ENCODE peak calls at places on chromosomes 7 and 10, in four cellular contexts. G, X, D and N are unnamed samples.
A peak's percentile ranks its signal among the peaks of the same experiment; 100 is the strongest.

GRCh38 chr7:142481548-142481947 is 223.7 kb upstream of the PRSS58 start:
- DNase-seq in G (no peak), X (no peak), D (no peak), N (no peak)

GRCh38 chr10:70907619-70908425 is 19.5 kb upstream of the PCBD1 start:
- DNase-seq in G (no peak), X (no peak), D (no peak), N (no peak)

GRCh38 chr10:69089638-69090599 is 2.0 kb downstream of the SRGN start:
- DNase-seq in G (peak; percentile 65), X (no peak), D (no peak), N (no peak)

GRCh38 chr7:105808209-105808608 is 68.2 kb downstream of the ATXN7L1 start:
- DNase-seq in G (no peak), X (no peak), D (no peak), N (no peak)

GRCh38 chr10:100508691-100509150 is 10.9 kb downstream of the SEC31B start:
- DNase-seq in G (no peak), X (peak; percentile 60), D (no peak), N (no peak)

GRCh38 chr7:99499713-99500636 is at the start of gene ZNF394:
- DNase-seq in G (peak; percentile 62), X (peak; percentile 85), D (peak; percentile 80), N (peak; percentile 84)

GRCh38 chr10:6766061-6766460 is 186.0 kb upstream of the PRKCQ start:
- DNase-seq in G (no peak), X (no peak), D (no peak), N (no peak)

GRCh38 chr7:13179011-13179574 is 491.7 kb downstream of the ARL4A start:
- DNase-seq in G (no peak), X (no peak), D (no peak), N (no peak)

GRCh38 chr10:102656791-102657371 is 12.6 kb downstream of the TRIM8 start:
- DNase-seq in G (no peak), X (no peak), D (no peak), N (no peak)

GRCh38 chr10:17454801-17455520 is 566 bp upstream of the ST8SIA6 start:
- DNase-seq in G (no peak), X (peak; percentile 75), D (no peak), N (no peak)

GRCh38 chr7:47439181-47439667 is 142.7 kb downstream of the TNS3 start:
- DNase-seq in G (no peak), X (no peak), D (no peak), N (no peak)

GRCh38 chr7:97313900-97314299 is 196.4 kb downstream of the SDHAF3 start:
- DNase-seq in G (no peak), X (no peak), D (no peak), N (no peak)

GRCh38 chr7:45976485-45976856 is 55.4 kb upstream of the IGFBP3 start:
- DNase-seq in G (no peak), X (no peak), D (no peak), N (no peak)

GRCh38 chr10:103466734-103467133 is 8.0 kb upstream of the CALHM1 start:
- DNase-seq in G (no peak), X (no peak), D (no peak), N (no peak)

GRCh38 chr7:155918720-155919399 is 106.6 kb upstream of the SHH start:
- DNase-seq in G (no peak), X (no peak), D (no peak), N (no peak)

GRCh38 chr10:93926613-93927012 is 32.8 kb downstream of the SLC35G1 start:
- DNase-seq in G (no peak), X (no peak), D (no peak), N (no peak)

GRCh38 chr7:50812847-50813475 is 30.3 kb upstream of the GRB10 start:
- DNase-seq in G (no peak), X (no peak), D (no peak), N (no peak)

GRCh38 chr7:55072251-55072650 is 53.4 kb downstream of the EGFR start:
- DNase-seq in G (no peak), X (no peak), D (no peak), N (no peak)

GRCh38 chr10:119620241-119620753 is 23.5 kb upstream of the TIAL1 start:
- DNase-seq in G (no peak), X (no peak), D (no peak), N (no peak)

GRCh38 chr7:155713382-155713781 is 68.9 kb downstream of the RBM33 start:
- DNase-seq in G (no peak), X (no peak), D (no peak), N (no peak)

GRCh38 chr10:31759124-31759798 is 169.4 kb downstream of the ARHGAP12 start:
- DNase-seq in G (no peak), X (peak; percentile 16), D (peak; percentile 39), N (peak; percentile 42)

GRCh38 chr10:88076027-88076880 is 212.8 kb downstream of the PTEN start:
- DNase-seq in G (no peak), X (no peak), D (no peak), N (no peak)

GRCh38 chr10:97676770-97677581 is 10.1 kb downstream of the AVPI1 start:
- DNase-seq in G (no peak), X (peak; percentile 55), D (peak; percentile 66), N (peak; percentile 54)

GRCh38 chr7:104772405-104772821 is 241.6 kb upstream of the KMT2E start:
- DNase-seq in G (no peak), X (no peak), D (no peak), N (no peak)

GRCh38 chr10:97319671-97320479 is 804 bp downstream of the FRAT1 start:
- DNase-seq in G (no peak), X (peak; percentile 43), D (no peak), N (no peak)

GRCh38 chr7:39400836-39401235 is 165.4 kb upstream of the YAE1 start:
- DNase-seq in G (no peak), X (no peak), D (no peak), N (no peak)
- TF ChIP-seq POLR2A in G (no peak), X (no peak), D (no peak), N (no peak)

GRCh38 chr10:30075487-30075886 is 16.1 kb upstream of the JCAD start:
- DNase-seq in G (no peak), X (no peak), D (no peak), N (no peak)

GRCh38 chr10:30079423-30079822 is 20.0 kb upstream of the JCAD start:
- DNase-seq in G (no peak), X (peak; percentile 41), D (no peak), N (no peak)

GRCh38 chr10:30083934-30084333 is 24.5 kb upstream of the JCAD start:
- DNase-seq in G (no peak), X (no peak), D (no peak), N (no peak)

GRCh38 chr10:30080161-30080560 is 20.8 kb upstream of the JCAD start:
- DNase-seq in G (no peak), X (no peak), D (no peak), N (no peak)

GRCh38 chr10:30081182-30081581 is 21.8 kb upstream of the JCAD start:
- DNase-seq in G (no peak), X (no peak), D (no peak), N (no peak)
- TF ChIP-seq TAF1 in G (no peak), X (no peak), D (no peak), N (no peak)

GRCh38 chr10:35210961-35211360 is 84.3 kb downstream of the CREM start:
- DNase-seq in G (no peak), X (no peak), D (no peak), N (no peak)

GRCh38 chr10:35206274-35206673 is 79.6 kb downstream of the CREM start:
- DNase-seq in G (no peak), X (no peak), D (no peak), N (no peak)

GRCh38 chr10:35211390-35211789 is 84.7 kb downstream of the CREM start:
- DNase-seq in G (no peak), X (no peak), D (no peak), N (no peak)

GRCh38 chr10:35208949-35209613 is 82.4 kb downstream of the CREM start:
- DNase-seq in G (no peak), X (no peak), D (no peak), N (no peak)

DNA sequence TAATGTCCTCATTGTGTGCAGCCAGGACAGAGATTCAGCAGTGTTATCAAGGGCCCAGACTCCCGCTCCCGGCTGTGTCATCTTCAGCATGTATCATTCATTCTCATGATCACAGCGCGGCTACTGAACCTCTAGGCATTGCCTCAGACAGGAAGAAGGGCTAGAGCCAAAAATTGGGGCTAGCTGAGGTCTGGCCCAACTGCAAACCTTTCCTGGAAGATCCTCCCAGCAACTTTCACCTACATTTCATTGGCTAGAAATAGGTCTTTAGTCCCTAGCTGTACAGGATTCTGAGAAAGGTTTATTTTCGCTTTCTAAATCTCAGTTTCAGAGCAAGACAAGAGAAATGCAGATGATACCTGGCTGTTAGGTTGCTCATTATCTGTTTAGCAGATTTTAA is 81.9 kb downstream of the CREM start:
- DNase-seq in G (no peak), X (no peak), D (no peak), N (no peak)
- TF ChIP-seq POLR2A in G (no peak), X (no peak), D (no peak), N (no peak)

GRCh38 chr7:130961128-130961601 is 227.2 kb upstream of the KLF14 start:
- DNase-seq in G (peak; percentile 98), X (no peak), D (peak; percentile 28), N (peak; percentile 29)
- TF ChIP-seq TAF1 in G (peak; percentile 99), X (no peak), D (peak; percentile 100), N (peak; percentile 99)